ENCODE peak calls at places on chromosome 12, in nine cellular contexts. One of them, this sample, is unnamed.

GRCh38 chr12:24937553-24938244 is 11.2 kb downstream of the BCAT1 start:
- DNase-seq in right atrium auricular region: no peak
- DNase-seq in WTC11: no peak
- DNase-seq in activated CD4-positive, alpha-beta T cell treated with anti-CD3 and anti-CD28 coated beads for 48 hours: no peak
- DNase-seq in NCI-H82: no peak
- DNase-seq in lung: no peak
- DNase-seq in NCI-H510A treated with DMSO at 0.1 percent for 48 hours: no peak
- DNase-seq in fibroblast of the conjunctiva: no peak
- DNase-seq in GM10248: no peak
- DNase-seq in this sample: no peak

GRCh38 chr12:51891843-51892242 is 3.9 kb downstream of the ANKRD33 start:
- DNase-seq in NCI-H510A treated with DMSO at 0.1 percent for 48 hours: no peak
- DNase-seq in lung: no peak
- DNase-seq in WTC11: no peak
- DNase-seq in right atrium auricular region: no peak
- DNase-seq in activated CD4-positive, alpha-beta T cell treated with anti-CD3 and anti-CD28 coated beads for 48 hours: no peak
- DNase-seq in fibroblast of the conjunctiva: no peak
- DNase-seq in NCI-H82: no peak
- DNase-seq in GM10248: no peak
- DNase-seq in this sample: no peak

GRCh38 chr12:89960607-89961394 is 252.2 kb upstream of the ATP2B1 start:
- DNase-seq in activated CD4-positive, alpha-beta T cell treated with anti-CD3 and anti-CD28 coated beads for 48 hours: peak; percentile 18
- DNase-seq in NCI-H510A treated with DMSO at 0.1 percent for 48 hours: no peak
- DNase-seq in right atrium auricular region: no peak
- DNase-seq in GM10248: no peak
- DNase-seq in NCI-H82: no peak
- DNase-seq in WTC11: no peak
- DNase-seq in lung: no peak
- DNase-seq in fibroblast of the conjunctiva: no peak
- DNase-seq in this sample: no peak

GRCh38 chr12:34396861-34397590 is 374.7 kb downstream of the ALG10 start:
- DNase-seq in WTC11: no peak
- DNase-seq in NCI-H510A treated with DMSO at 0.1 percent for 48 hours: no peak
- DNase-seq in lung: peak; percentile 25
- DNase-seq in NCI-H82: no peak
- DNase-seq in activated CD4-positive, alpha-beta T cell treated with anti-CD3 and anti-CD28 coated beads for 48 hours: no peak
- DNase-seq in fibroblast of the conjunctiva: no peak
- DNase-seq in right atrium auricular region: peak; percentile 21
- DNase-seq in GM10248: peak; percentile 2
- DNase-seq in this sample: peak; percentile 87

GRCh38 chr12:132393991-132394949 is 64.9 kb upstream of the GALNT9 start:
- DNase-seq in activated CD4-positive, alpha-beta T cell treated with anti-CD3 and anti-CD28 coated beads for 48 hours: peak; percentile 58
- DNase-seq in NCI-H82: no peak
- DNase-seq in lung: no peak
- DNase-seq in WTC11: no peak
- DNase-seq in NCI-H510A treated with DMSO at 0.1 percent for 48 hours: no peak
- DNase-seq in fibroblast of the conjunctiva: no peak
- DNase-seq in GM10248: no peak
- DNase-seq in right atrium auricular region: no peak
- DNase-seq in this sample: no peak

GRCh38 chr12:96070670-96071279 is 35.4 kb upstream of the LTA4H start:
- DNase-seq in WTC11: peak; percentile 40
- DNase-seq in right atrium auricular region: no peak
- DNase-seq in NCI-H82: peak; percentile 98
- DNase-seq in GM10248: no peak
- DNase-seq in activated CD4-positive, alpha-beta T cell treated with anti-CD3 and anti-CD28 coated beads for 48 hours: no peak
- DNase-seq in lung: no peak
- DNase-seq in NCI-H510A treated with DMSO at 0.1 percent for 48 hours: peak; percentile 24
- DNase-seq in fibroblast of the conjunctiva: no peak
- DNase-seq in this sample: no peak

GRCh38 chr12:6827437-6827894 is 741 bp upstream of the P3H3 start:
- DNase-seq in right atrium auricular region: peak; percentile 93
- DNase-seq in WTC11: peak; percentile 89
- DNase-seq in activated CD4-positive, alpha-beta T cell treated with anti-CD3 and anti-CD28 coated beads for 48 hours: peak; percentile 77
- DNase-seq in lung: peak; percentile 58
- DNase-seq in fibroblast of the conjunctiva: peak; percentile 65
- DNase-seq in NCI-H82: peak; percentile 98
- DNase-seq in NCI-H510A treated with DMSO at 0.1 percent for 48 hours: peak; percentile 38
- DNase-seq in GM10248: no peak
- DNase-seq in this sample: peak; percentile 95

GRCh38 chr12:95083938-95084337 is 10.5 kb upstream of the NR2C1 start:
- DNase-seq in NCI-H510A treated with DMSO at 0.1 percent for 48 hours: no peak
- DNase-seq in fibroblast of the conjunctiva: peak; percentile 31
- DNase-seq in right atrium auricular region: no peak
- DNase-seq in activated CD4-positive, alpha-beta T cell treated with anti-CD3 and anti-CD28 coated beads for 48 hours: no peak
- DNase-seq in lung: no peak
- DNase-seq in WTC11: no peak
- DNase-seq in GM10248: no peak
- DNase-seq in NCI-H82: peak; percentile 8
- DNase-seq in this sample: no peak

GRCh38 chr12:6968426-6968825 is 2.0 kb downstream of the PHB2 start:
- DNase-seq in GM10248: no peak
- DNase-seq in activated CD4-positive, alpha-beta T cell treated with anti-CD3 and anti-CD28 coated beads for 48 hours: peak; percentile 3
- DNase-seq in WTC11: no peak
- DNase-seq in right atrium auricular region: no peak
- DNase-seq in NCI-H82: no peak
- DNase-seq in lung: no peak
- DNase-seq in NCI-H510A treated with DMSO at 0.1 percent for 48 hours: no peak
- DNase-seq in fibroblast of the conjunctiva: no peak
- DNase-seq in this sample: no peak

GRCh38 chr12:100058482-100059029 is 73.8 kb upstream of the ANKS1B start:
- DNase-seq in NCI-H510A treated with DMSO at 0.1 percent for 48 hours: no peak
- DNase-seq in fibroblast of the conjunctiva: peak; percentile 78
- DNase-seq in activated CD4-positive, alpha-beta T cell treated with anti-CD3 and anti-CD28 coated beads for 48 hours: no peak
- DNase-seq in right atrium auricular region: no peak
- DNase-seq in NCI-H82: no peak
- DNase-seq in lung: no peak
- DNase-seq in GM10248: peak; percentile 18
- DNase-seq in WTC11: no peak
- DNase-seq in this sample: no peak

GRCh38 chr12:70849265-70849960 is 71.1 kb downstream of the PTPRR start:
- DNase-seq in NCI-H82: peak; percentile 45
- DNase-seq in activated CD4-positive, alpha-beta T cell treated with anti-CD3 and anti-CD28 coated beads for 48 hours: no peak
- DNase-seq in GM10248: no peak
- DNase-seq in right atrium auricular region: no peak
- DNase-seq in NCI-H510A treated with DMSO at 0.1 percent for 48 hours: peak; percentile 27
- DNase-seq in fibroblast of the conjunctiva: peak; percentile 59
- DNase-seq in lung: no peak
- DNase-seq in WTC11: no peak
- DNase-seq in this sample: no peak

GRCh38 chr12:110972870-110973269 is 52.5 kb upstream of the MYL2 start:
- DNase-seq in right atrium auricular region: no peak
- DNase-seq in activated CD4-positive, alpha-beta T cell treated with anti-CD3 and anti-CD28 coated beads for 48 hours: no peak
- DNase-seq in NCI-H82: no peak
- DNase-seq in lung: no peak
- DNase-seq in WTC11: no peak
- DNase-seq in fibroblast of the conjunctiva: no peak
- DNase-seq in NCI-H510A treated with DMSO at 0.1 percent for 48 hours: no peak
- DNase-seq in GM10248: no peak
- DNase-seq in this sample: no peak

GRCh38 chr12:49983892-49984291 is 11.1 kb downstream of the AQP6 start:
- DNase-seq in lung: no peak
- DNase-seq in activated CD4-positive, alpha-beta T cell treated with anti-CD3 and anti-CD28 coated beads for 48 hours: no peak
- DNase-seq in NCI-H82: peak; percentile 99
- DNase-seq in fibroblast of the conjunctiva: peak; percentile 72
- DNase-seq in NCI-H510A treated with DMSO at 0.1 percent for 48 hours: no peak
- DNase-seq in WTC11: no peak
- DNase-seq in GM10248: peak; percentile 11
- DNase-seq in right atrium auricular region: no peak
- DNase-seq in this sample: no peak

GRCh38 chr12:19739195-19739776 is 300.0 kb downstream of the AEBP2 start:
- DNase-seq in fibroblast of the conjunctiva: peak; percentile 53
- DNase-seq in GM10248: peak; percentile 45
- DNase-seq in NCI-H82: peak; percentile 76
- DNase-seq in lung: no peak
- DNase-seq in right atrium auricular region: no peak
- DNase-seq in NCI-H510A treated with DMSO at 0.1 percent for 48 hours: peak; percentile 77
- DNase-seq in WTC11: no peak
- DNase-seq in activated CD4-positive, alpha-beta T cell treated with anti-CD3 and anti-CD28 coated beads for 48 hours: peak; percentile 8
- DNase-seq in this sample: no peak

GRCh38 chr12:49347307-49348237 is 884 bp downstream of the DNAJC22 start:
- DNase-seq in fibroblast of the conjunctiva: no peak
- DNase-seq in GM10248: peak; percentile 90
- DNase-seq in right atrium auricular region: peak; percentile 64
- DNase-seq in WTC11: peak; percentile 93
- DNase-seq in NCI-H82: peak; percentile 83
- DNase-seq in NCI-H510A treated with DMSO at 0.1 percent for 48 hours: peak; percentile 83
- DNase-seq in activated CD4-positive, alpha-beta T cell treated with anti-CD3 and anti-CD28 coated beads for 48 hours: peak; percentile 83
- DNase-seq in lung: peak; percentile 70
- DNase-seq in this sample: no peak

GRCh38 chr12:121330195-121330594 is 22.0 kb downstream of the ANAPC5 start:
- DNase-seq in NCI-H82: no peak
- DNase-seq in lung: no peak
- DNase-seq in NCI-H510A treated with DMSO at 0.1 percent for 48 hours: no peak
- DNase-seq in fibroblast of the conjunctiva: no peak
- DNase-seq in GM10248: no peak
- DNase-seq in activated CD4-positive, alpha-beta T cell treated with anti-CD3 and anti-CD28 coated beads for 48 hours: no peak
- DNase-seq in right atrium auricular region: no peak
- DNase-seq in WTC11: no peak
- DNase-seq in this sample: no peak

GRCh38 chr12:53659609-53660008 is 16.3 kb downstream of the ATP5MC2 start:
- DNase-seq in GM10248: no peak
- DNase-seq in right atrium auricular region: no peak
- DNase-seq in activated CD4-positive, alpha-beta T cell treated with anti-CD3 and anti-CD28 coated beads for 48 hours: no peak
- DNase-seq in NCI-H82: no peak
- DNase-seq in NCI-H510A treated with DMSO at 0.1 percent for 48 hours: no peak
- DNase-seq in fibroblast of the conjunctiva: peak; percentile 36
- DNase-seq in lung: no peak
- DNase-seq in WTC11: no peak
- DNase-seq in this sample: no peak